ENCODE peak calls at places on chromosome 19, in five cellular contexts. T is activated CD4-positive, alpha-beta T cell treated with anti-CD3 and anti-CD28 coated beads for 48 hours; Z is mucosa of descending colon; K is bronchial epithelial cell; W is cardiac muscle cell. X is an unnamed sample.

GRCh38 chr19:21519488-21519887 is 14.1 kb downstream of the ZNF429 start:
- DNase-seq in W (peak; percentile 1), Z (no peak), T (no peak), K (no peak), X (no peak)

GRCh38 chr19:2427323-2428026 is at the start of gene TIMM13:
- DNase-seq in K (peak; percentile 88), Z (peak; percentile 98), W (peak; percentile 97), T (peak; percentile 97), X (peak; percentile 97)

GRCh38 chr19:38173324-38174041 is 50.5 kb downstream of the DPF1 start:
- DNase-seq in T (no peak), K (peak; percentile 86), Z (no peak), W (no peak), X (peak; percentile 88)

GRCh38 chr19:33458807-33459206 is 62.8 kb downstream of the PEPD start:
- DNase-seq in Z (no peak), K (no peak), T (no peak), W (no peak), X (no peak)

GRCh38 chr19:45822716-45823115 is 7.6 kb upstream of the RSPH6A start:
- DNase-seq in T (no peak), Z (no peak), K (peak; percentile 14), W (no peak), X (no peak)

GRCh38 chr19:15223649-15224371 is 8.4 kb downstream of the EPHX3 start:
- DNase-seq in T (no peak), W (peak; percentile 32), Z (no peak), K (no peak), X (no peak)

GRCh38 chr19:611506-611869 is 21.8 kb downstream of the HCN2 start:
- DNase-seq in Z (no peak), W (peak; percentile 91), K (peak; percentile 39), T (peak; percentile 86), X (no peak)

GRCh38 chr19:17946965-17947784 is 14.4 kb downstream of the CCDC124 start:
- DNase-seq in W (no peak), K (no peak), Z (no peak), T (no peak), X (no peak)

GRCh38 chr19:11769995-11770394 is 3.2 kb downstream of the ZNF441 start:
- DNase-seq in W (no peak), K (no peak), Z (no peak), T (no peak), X (no peak)

GRCh38 chr19:10112037-10112751 is 701 bp downstream of the P2RY11 start:
- DNase-seq in K (no peak), T (peak; percentile 76), Z (peak; percentile 57), W (peak; percentile 24), X (peak; percentile 60)

GRCh38 chr19:34645551-34645950 is 31.4 kb downstream of the SCGB2B2 start:
- DNase-seq in Z (no peak), W (no peak), T (no peak), K (no peak), X (no peak)